ENCODE peak calls at places on chromosomes 4 and X, in four cellular contexts. J, I, P and E are unnamed samples. For H3K27me3 and H3K9me3, the result is how much of the 10 kb centered on the place peaks cover.

GRCh38 chr4:168919706-168920324 is 90.2 kb downstream of the CBR4 start:
- DNase-seq in J (no peak), I (no peak), P (no peak), E (no peak)

GRCh38 chr4:182338731-182339130 is 95.5 kb downstream of the TENM3 start:
- DNase-seq in J (peak), I (no peak), P (no peak), E (no peak)

GRCh38 chr4:83455300-83456183 is at the start of the genes HELQ and MRPS18C:
- DNase-seq in J (peak), I (peak), P (peak), E (peak)

GRCh38 chrX:133549319-133549933 is 134.1 kb upstream of the GPC4 start:
- DNase-seq in J (no peak), I (no peak), P (no peak), E (no peak)

GRCh38 chrX:13716905-13717304 is 17.5 kb downstream of the TRAPPC2 start:
- DNase-seq in J (no peak), I (no peak), P (no peak), E (no peak)

GRCh38 chrX:109990582-109991276 is 12.2 kb upstream of the TMEM164 start:
- DNase-seq in J (no peak), I (no peak), P (no peak), E (no peak)

GRCh38 chrX:101485212-101486064 is at the start of gene ARMCX4:
- DNase-seq in J (peak), I (no peak), P (peak), E (peak)

GRCh38 chr4:101337688-101338087 is 9.6 kb downstream of the PPP3CA start:
- DNase-seq in J (peak), I (peak), P (peak), E (peak)

GRCh38 chr4:140098481-140099132 is 55.4 kb downstream of the MAML3 start:
- DNase-seq in J (no peak), I (peak), P (peak), E (no peak)

GRCh38 chr4:109611045-109611616 is 51.1 kb downstream of the MCUB start:
- DNase-seq in J (no peak), I (no peak), P (no peak), E (no peak)

GRCh38 chrX:120731386-120731785 is 101.5 kb upstream of the C1GALT1C1 start:
- DNase-seq in J (no peak), I (no peak), P (no peak), E (peak)

GRCh38 chr4:183468210-183469095 is 24.0 kb downstream of the CDKN2AIP start:
- DNase-seq in J (peak), I (peak), P (peak), E (no peak)

GRCh38 chr4:146495277-146495676 is 26.5 kb downstream of the SLC10A7 start:
- DNase-seq in J (peak), I (peak), P (peak), E (no peak)

GRCh38 chr4:127846061-127846460 is 34.6 kb upstream of the PLK4 start:
- DNase-seq in J (no peak), I (no peak), P (no peak), E (no peak)

GRCh38 chrX:136694491-136695087 is 46.6 kb downstream of the CD40LG start:
- DNase-seq in J (peak), I (peak), P (peak), E (no peak)

GRCh38 chr4:125639182-125639621 is 324.4 kb downstream of the FAT4 start:
- DNase-seq in J (peak), I (no peak), P (peak), E (peak)
- H3K4me3 ChIP-seq in J (no peak), I (no peak), P (no peak), E (no peak)

GRCh38 chr4:174210952-174211490 is 72.4 kb downstream of the FBXO8 start:
- DNase-seq in J (no peak), I (peak), P (no peak), E (no peak)
- H3K27me3 ChIP-seq in J (under half), I (under half), P (under half), E (under half)

GRCh38 chr4:149296084-149296483 is 519.6 kb downstream of the IQCM start:
- DNase-seq in J (no peak), I (no peak), P (no peak), E (no peak)

GRCh38 chr4:149293233-149293632 is 522.4 kb downstream of the IQCM start:
- DNase-seq in J (no peak), I (no peak), P (peak), E (no peak)

GRCh38 chr4:149291463-149291862 is 524.2 kb downstream of the IQCM start:
- DNase-seq in J (peak), I (peak), P (peak), E (peak)

GRCh38 chr4:149292422-149293055 is 523.1 kb downstream of the IQCM start:
- DNase-seq in J (no peak), I (no peak), P (peak), E (no peak)

GRCh38 chr4:149296503-149296902 is 519.1 kb downstream of the IQCM start:
- DNase-seq in J (no peak), I (no peak), P (no peak), E (no peak)
- H3K9me3 ChIP-seq in J (under half), I (under half), P (under half), E (under half)

GRCh38 chr4:37905526-37906169 is 14.8 kb downstream of the TBC1D1 start:
- DNase-seq in J (no peak), I (no peak), P (no peak), E (no peak)

GRCh38 chr4:37904824-37905223 is 13.9 kb downstream of the TBC1D1 start:
- DNase-seq in J (no peak), I (no peak), P (no peak), E (no peak)

GRCh38 chr4:37903901-37904300 is 13.0 kb downstream of the TBC1D1 start:
- DNase-seq in J (no peak), I (no peak), P (no peak), E (no peak)

GRCh38 chr4:37909690-37910486 is 19.0 kb downstream of the TBC1D1 start:
- DNase-seq in J (no peak), I (no peak), P (no peak), E (no peak)

GRCh38 chr4:37908488-37909343 is 17.8 kb downstream of the TBC1D1 start:
- DNase-seq in J (peak), I (peak), P (peak), E (no peak)
- H3K4me3 ChIP-seq in J (no peak), I (no peak), P (no peak), E (no peak)

GRCh38 chr4:10353110-10353509 is 104.1 kb downstream of the ZNF518B start:
- DNase-seq in J (no peak), I (no peak), P (no peak), E (no peak)
- H3K27me3 ChIP-seq in J (under half), I (under half), P (under half), E (under half)

DNA sequence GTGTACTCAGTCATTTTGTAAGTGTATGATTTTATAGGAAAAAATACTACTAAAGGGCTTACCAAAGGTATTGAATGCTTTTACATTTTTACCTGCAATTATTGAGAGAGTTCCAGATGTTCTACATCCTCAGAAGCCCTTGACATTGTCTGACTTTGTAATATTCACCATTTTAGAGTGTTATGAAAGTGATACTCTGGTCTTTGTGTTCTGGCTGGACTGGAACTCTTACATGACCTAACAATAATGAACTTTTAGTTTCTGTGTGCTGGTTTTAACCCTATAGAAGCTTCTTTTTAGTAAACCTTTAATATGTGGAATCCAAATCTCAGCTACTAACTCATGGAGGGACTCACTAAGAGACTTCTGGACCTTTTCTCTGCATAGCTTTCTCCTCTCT is 478.8 kb upstream of the SPANXN1 start:
- DNase-seq in J (no peak), I (no peak), P (no peak), E (no peak)
- H3K9me3 ChIP-seq in J (under half), I (under half), P (under half), E (under half)

GRCh38 chr4:77142642-77143020 is 14.4 kb upstream of the CCNG2 start:
- DNase-seq in J (no peak), I (peak), P (no peak), E (no peak)

GRCh38 chr4:77148081-77148480 is 8.9 kb upstream of the CCNG2 start:
- DNase-seq in J (no peak), I (no peak), P (peak), E (no peak)

GRCh38 chr4:77147400-77147782 is 9.6 kb upstream of the CCNG2 start:
- DNase-seq in J (peak), I (peak), P (no peak), E (no peak)

GRCh38 chr4:77146426-77147399 is 10.3 kb upstream of the CCNG2 start:
- DNase-seq in J (peak), I (peak), P (no peak), E (no peak)

GRCh38 chr4:77145806-77146425 is 11.1 kb upstream of the CCNG2 start:
- DNase-seq in J (peak), I (no peak), P (no peak), E (no peak)
- H3K4me3 ChIP-seq in J (no peak), I (peak), P (no peak), E (no peak)

GRCh38 chr4:818106-818921 is 7.6 kb downstream of the CPLX1 start:
- DNase-seq in J (no peak), I (no peak), P (no peak), E (no peak)
- H3K27me3 ChIP-seq in J (half or more), I (under half), P (under half), E (under half)

DNA sequence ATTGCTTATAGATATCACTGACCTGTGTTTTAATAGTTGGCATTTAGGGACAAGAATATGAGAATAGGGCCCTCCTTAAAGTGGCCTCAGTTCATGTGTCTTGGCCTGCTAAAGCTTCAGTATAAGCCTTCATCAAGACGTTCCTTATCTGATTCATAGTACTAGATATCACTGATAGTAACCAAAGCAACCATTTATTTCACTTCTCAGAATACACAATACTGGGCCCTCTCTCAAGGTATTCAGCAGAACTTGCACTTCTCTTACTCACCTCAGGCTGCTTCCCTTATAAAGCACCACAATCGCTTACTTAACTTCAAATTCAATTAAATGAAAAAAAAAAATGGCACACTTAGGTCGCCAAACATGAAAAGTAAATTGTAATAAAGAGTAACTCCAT is 259.4 kb upstream of the PCDH7 start:
- DNase-seq in J (no peak), I (no peak), P (no peak), E (no peak)
- H3K9me3 ChIP-seq in J (under half), I (under half), P (under half), E (under half)

GRCh38 chrX:2824886-2825285 is 3.8 kb upstream of the GYG2 start:
- DNase-seq in J (no peak), I (no peak), P (no peak), E (no peak)

GRCh38 chrX:2829469-2830246 is 928 bp downstream of the GYG2 start:
- DNase-seq in J (no peak), I (no peak), P (no peak), E (no peak)

GRCh38 chrX:2829066-2829430 is 318 bp downstream of the GYG2 start:
- DNase-seq in J (peak), I (no peak), P (no peak), E (no peak)

GRCh38 chrX:2831471-2832228 is 2.9 kb downstream of the GYG2 start:
- DNase-seq in J (no peak), I (no peak), P (no peak), E (no peak)

DNA sequence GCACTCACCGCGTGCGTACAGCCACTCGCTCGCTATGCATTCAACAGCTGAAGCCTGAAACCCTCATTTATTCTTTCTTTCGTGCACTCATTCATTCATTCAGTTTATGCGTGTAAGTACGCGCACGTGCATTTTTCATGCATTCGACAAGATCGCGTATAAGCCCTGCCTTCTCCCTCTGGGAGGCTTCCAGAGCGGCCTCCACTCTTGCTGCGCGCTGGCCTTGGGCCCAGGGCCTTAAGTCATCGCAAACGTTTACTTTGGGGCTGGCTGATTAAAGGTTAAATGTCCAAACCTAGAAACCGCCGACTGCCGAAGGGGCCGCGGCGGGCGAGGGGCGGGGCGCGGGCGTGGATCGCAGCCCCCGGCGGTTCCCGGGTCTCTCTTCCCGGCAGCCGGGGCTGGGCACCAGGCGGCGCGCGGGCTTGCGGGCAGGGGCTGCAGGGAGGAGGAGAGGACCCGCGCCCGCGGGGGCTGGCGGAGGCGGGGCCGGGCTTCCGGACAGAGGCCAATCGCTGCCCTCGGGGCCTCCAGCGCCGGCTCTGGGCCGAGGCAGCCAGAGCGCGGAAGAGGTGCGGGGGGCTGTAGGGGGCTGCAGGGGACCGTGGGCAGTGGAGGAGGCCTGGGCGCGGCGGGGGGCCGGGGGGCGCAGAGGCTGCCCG is at the start of gene GYG2:
- DNase-seq in J (peak), I (no peak), P (peak), E (peak)
- H3K4me3 ChIP-seq in J (peak), I (no peak), P (no peak), E (peak)